ENCODE peak calls at places on chromosomes 13 and 19, in ten cellular contexts. N, G, C, J, V, K, Y, O, Q and D are unnamed samples.
A peak's percentile ranks its signal among the peaks of the same experiment; 100 is the strongest.

GRCh38 chr13:98172570-98173405 is 4.3 kb downstream of the RNF113B start:
- DNase-seq in K (no peak), Y (no peak), N (no peak), O (peak; percentile 45), C (no peak), J (no peak), Q (no peak), G (no peak), V (no peak), D (no peak)

GRCh38 chr13:21318891-21319532 is 140.1 kb downstream of the ZDHHC20 start:
- DNase-seq in V (no peak), K (no peak), Q (no peak), J (no peak), G (no peak), O (no peak), Y (no peak), C (no peak), N (no peak), D (no peak)

GRCh38 chr19:17234911-17235617 is 9.0 kb downstream of the OCEL1 start:
- DNase-seq in G (peak; percentile 50), J (peak; percentile 64), V (peak; percentile 79), K (peak; percentile 60), Q (no peak), Y (peak; percentile 90), O (peak; percentile 38), N (peak; percentile 67), C (no peak), D (peak; percentile 67)

GRCh38 chr19:17647071-17648020 is 40.8 kb downstream of the UNC13A start:
- DNase-seq in K (no peak), Y (peak; percentile 48), O (no peak), N (no peak), C (no peak), V (no peak), Q (no peak), J (no peak), G (no peak), D (no peak)

GRCh38 chr13:98200211-98200878 is 23.3 kb upstream of the RNF113B start:
- DNase-seq in J (no peak), N (no peak), G (no peak), Y (no peak), C (no peak), O (no peak), V (no peak), K (no peak), Q (no peak), D (no peak)

GRCh38 chr13:110468986-110469495 is 92.5 kb downstream of the RAB20 start:
- DNase-seq in V (no peak), J (no peak), K (no peak), O (no peak), Y (no peak), C (no peak), N (no peak), G (no peak), Q (no peak), D (no peak)

GRCh38 chr13:112194579-112194978 is 127.6 kb downstream of the SOX1 start:
- DNase-seq in J (no peak), V (no peak), K (no peak), G (no peak), N (no peak), Q (no peak), C (no peak), O (no peak), Y (no peak), D (no peak)

GRCh38 chr19:5052515-5052914 is 83.6 kb downstream of the KDM4B start:
- DNase-seq in C (no peak), N (no peak), J (no peak), Y (no peak), V (no peak), Q (no peak), G (no peak), K (no peak), O (no peak), D (no peak)

GRCh38 chr19:3348042-3348441 is 18.3 kb upstream of the NFIC start:
- DNase-seq in N (no peak), Y (no peak), G (no peak), J (no peak), K (no peak), Q (no peak), V (no peak), O (no peak), C (no peak), D (no peak)

GRCh38 chr13:46544811-46545210 is 8.2 kb upstream of the LRCH1 start:
- DNase-seq in Y (no peak), C (no peak), G (no peak), J (no peak), V (no peak), K (no peak), O (no peak), Q (no peak), N (no peak), D (no peak)

GRCh38 chr13:33296793-33297425 is 11.4 kb upstream of the STARD13 start:
- DNase-seq in Y (no peak), G (no peak), C (no peak), Q (no peak), O (no peak), N (no peak), J (no peak), V (no peak), K (no peak), D (no peak)

GRCh38 chr13:107886118-107886517 is 329.2 kb downstream of the LIG4 start:
- DNase-seq in V (no peak), K (no peak), J (no peak), N (no peak), Y (no peak), C (no peak), Q (no peak), G (no peak), O (no peak), D (no peak)
- TF ChIP-seq POLR2A in V (no peak), K (no peak), J (no peak), N (no peak), Y (no peak), C (no peak), Q (no peak), G (no peak), O (no peak), D (no peak)

GRCh38 chr19:2083174-2083854 is 12.8 kb downstream of the MOB3A start:
- DNase-seq in V (peak; percentile 64), O (no peak), Y (no peak), K (no peak), C (no peak), Q (no peak), G (no peak), N (no peak), J (peak; percentile 25), D (peak; percentile 85)
- H3K4me3 ChIP-seq in V (peak overlapping the region; percentile 18), O (no peak overlapping the region), Y (no peak overlapping the region), K (no peak overlapping the region), C (peak overlapping the region; percentile 22), Q (no peak overlapping the region), G (no peak overlapping the region), N (no peak overlapping the region), J (no peak overlapping the region), D (peak overlapping the region; percentile 36)

DNA sequence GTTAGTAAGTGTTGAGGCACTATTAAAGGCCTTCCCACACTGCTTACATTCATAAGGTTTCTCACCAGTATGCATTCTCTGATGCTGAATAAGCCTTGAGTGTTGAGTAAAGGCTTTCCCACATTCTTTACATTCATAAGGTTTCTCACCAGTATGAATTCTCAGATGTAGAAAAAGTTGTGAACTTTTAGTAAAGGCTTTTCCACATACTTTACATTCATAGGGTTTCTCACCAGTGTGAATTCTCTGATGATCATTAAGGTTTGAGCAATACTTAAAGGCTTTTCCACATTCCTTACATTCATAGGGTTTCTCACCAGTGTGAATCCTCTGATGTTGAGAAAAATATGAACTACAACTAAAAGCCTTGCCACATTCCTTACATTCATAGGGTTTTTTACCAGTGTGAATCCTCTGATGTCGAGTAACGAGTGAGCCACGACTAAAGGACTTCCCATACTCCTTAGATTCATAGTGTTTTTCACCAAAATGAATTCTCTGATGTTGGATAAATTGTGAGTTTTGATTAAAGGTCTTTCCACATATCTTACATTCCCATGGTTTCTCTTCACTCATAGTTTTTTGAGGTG is 24.2 kb downstream of the ZNF829 start:
- DNase-seq in V (no peak), O (no peak), K (no peak), Q (no peak), Y (no peak), N (no peak), J (no peak), C (no peak), G (no peak), D (no peak)
- H3K9me3 ChIP-seq in V (peaks cover 100% of the 10 kb centered on the region), O (peaks cover 60% of the 10 kb centered on the region), K (peaks cover 2% of the 10 kb centered on the region), Q (peaks cover 6% of the 10 kb centered on the region), Y (peaks cover 62% of the 10 kb centered on the region), N (peaks cover 92% of the 10 kb centered on the region), J (peaks cover 92% of the 10 kb centered on the region), C (peaks cover 73% of the 10 kb centered on the region), G (peaks cover 75% of the 10 kb centered on the region), D (peaks cover 29% of the 10 kb centered on the region)

GRCh38 chr19:13849277-13849676 is 27.7 kb upstream of the NANOS3 start:
- DNase-seq in V (no peak), G (no peak), N (no peak), Q (no peak), C (peak; percentile 24), Y (no peak), J (peak; percentile 45), K (no peak), O (no peak), D (no peak)

GRCh38 chr19:13848811-13849241 is 28.1 kb upstream of the NANOS3 start:
- DNase-seq in Y (no peak), Q (no peak), K (no peak), J (no peak), N (peak; percentile 74), V (no peak), O (no peak), C (peak; percentile 23), G (no peak), D (no peak)

GRCh38 chr19:13850910-13851753 is 25.8 kb upstream of the NANOS3 start:
- DNase-seq in K (no peak), Y (no peak), O (peak; percentile 94), G (peak; percentile 85), V (peak; percentile 86), N (peak; percentile 95), J (peak; percentile 95), C (peak; percentile 92), Q (peak; percentile 80), D (no peak)

GRCh38 chr19:13847900-13848677 is 28.8 kb upstream of the NANOS3 start:
- DNase-seq in Y (no peak), N (no peak), C (no peak), J (no peak), G (no peak), K (no peak), O (no peak), V (no peak), Q (no peak), D (no peak)

DNA sequence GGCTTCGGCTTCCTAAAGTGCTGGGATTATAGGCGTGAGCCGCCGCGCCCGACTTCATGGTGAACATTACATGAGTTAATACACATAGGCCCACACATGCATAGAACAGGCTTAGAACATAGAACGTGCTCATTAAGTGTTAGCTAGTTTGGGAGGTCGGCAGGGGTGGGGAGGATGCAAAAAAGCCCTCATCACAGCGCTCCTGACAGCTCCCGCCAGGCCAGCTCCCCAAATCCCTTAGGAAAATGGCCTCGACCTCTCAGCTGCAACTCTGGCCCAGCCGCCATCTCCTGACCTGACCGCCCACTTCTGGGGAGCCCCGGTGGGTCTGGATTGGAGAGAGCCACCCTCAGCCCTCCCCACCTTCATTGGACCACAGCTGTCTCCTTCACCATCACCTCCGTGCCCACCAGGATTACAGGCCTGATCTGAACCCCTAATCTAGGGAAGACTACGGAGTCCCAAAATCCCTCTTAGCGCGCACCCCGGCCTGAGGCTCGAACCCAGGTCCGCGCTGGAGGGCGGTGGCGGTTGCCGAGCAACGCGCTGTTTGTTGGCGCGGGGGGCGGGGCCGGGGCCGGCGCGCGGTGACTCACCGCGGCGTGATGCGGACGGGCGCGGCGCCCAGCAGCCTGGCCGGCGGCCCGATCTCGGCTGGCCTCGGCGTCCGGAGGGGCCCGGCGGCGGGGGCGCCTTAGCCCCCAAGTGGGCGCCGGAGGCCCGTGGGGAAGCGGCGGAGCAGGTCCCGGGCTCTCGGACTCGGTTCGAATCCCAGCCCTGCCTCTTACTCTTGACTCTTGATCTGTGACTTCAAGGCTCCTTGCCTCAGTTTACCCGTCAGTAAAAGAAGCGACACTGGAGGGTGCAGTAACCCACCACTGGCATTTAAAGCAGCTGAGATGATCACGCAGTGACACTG is 26.7 kb upstream of the NANOS3 start:
- DNase-seq in G (peak; percentile 88), V (peak; percentile 86), O (peak; percentile 71), K (peak; percentile 81), Y (peak; percentile 88), C (peak; percentile 88), N (peak; percentile 83), Q (peak; percentile 77), J (peak; percentile 79), D (no peak)
- TF ChIP-seq POLR2A in G (no peak), V (peak; percentile 64), O (peak; percentile 47), K (no peak), Y (no peak), C (no peak), N (no peak), Q (peak; percentile 35), J (no peak), D (no peak)